ENCODE peak calls at places on chromosomes 12 and 14, in seven cellular contexts. One of them, this sample, is unnamed.

GRCh38 chr14:89720741-89721315 is 233.7 kb downstream of the EFCAB11 start:
- DNase-seq in gastrocnemius medialis: no peak
- DNase-seq in endothelial cell of umbilical vein: no peak
- DNase-seq in adrenal gland: peak
- DNase-seq in HCT116: no peak
- DNase-seq in IMR-90: no peak
- DNase-seq in A549: no peak
- DNase-seq in this sample: peak

GRCh38 chr12:96397756-96398421 is 2.4 kb downstream of the CDK17 start:
- DNase-seq in gastrocnemius medialis: no peak
- DNase-seq in endothelial cell of umbilical vein: peak
- DNase-seq in adrenal gland: no peak
- DNase-seq in HCT116: no peak
- DNase-seq in IMR-90: peak
- DNase-seq in A549: no peak
- DNase-seq in this sample: no peak

GRCh38 chr14:97107070-97107469 is 309.9 kb downstream of the VRK1 start:
- DNase-seq in gastrocnemius medialis: no peak
- DNase-seq in endothelial cell of umbilical vein: no peak
- DNase-seq in adrenal gland: no peak
- DNase-seq in HCT116: peak
- DNase-seq in IMR-90: no peak
- DNase-seq in A549: peak
- DNase-seq in this sample: no peak

GRCh38 chr14:101458536-101459391 is 102.5 kb upstream of the DIO3 start:
- DNase-seq in gastrocnemius medialis: no peak
- DNase-seq in endothelial cell of umbilical vein: no peak
- DNase-seq in adrenal gland: no peak
- DNase-seq in HCT116: no peak
- DNase-seq in IMR-90: no peak
- DNase-seq in A549: no peak
- DNase-seq in this sample: no peak

GRCh38 chr12:79547044-79547734 is 143.6 kb downstream of the PAWR start:
- DNase-seq in gastrocnemius medialis: no peak
- DNase-seq in endothelial cell of umbilical vein: peak
- DNase-seq in adrenal gland: no peak
- DNase-seq in HCT116: peak
- DNase-seq in IMR-90: peak
- DNase-seq in A549: peak
- DNase-seq in this sample: peak

GRCh38 chr14:35456261-35456660 is 51.7 kb upstream of the NFKBIA start:
- DNase-seq in gastrocnemius medialis: no peak
- DNase-seq in endothelial cell of umbilical vein: no peak
- DNase-seq in adrenal gland: no peak
- DNase-seq in HCT116: no peak
- DNase-seq in IMR-90: no peak
- DNase-seq in A549: no peak
- DNase-seq in this sample: no peak

GRCh38 chr12:33892425-33892824 is 129.9 kb upstream of the ALG10 start:
- DNase-seq in gastrocnemius medialis: no peak
- DNase-seq in endothelial cell of umbilical vein: no peak
- DNase-seq in adrenal gland: no peak
- DNase-seq in HCT116: no peak
- DNase-seq in IMR-90: no peak
- DNase-seq in A549: no peak
- DNase-seq in this sample: no peak

GRCh38 chr14:71089974-71090373 is 182.7 kb downstream of the PCNX1 start:
- DNase-seq in gastrocnemius medialis: no peak
- DNase-seq in endothelial cell of umbilical vein: no peak
- DNase-seq in adrenal gland: no peak
- DNase-seq in HCT116: no peak
- DNase-seq in IMR-90: peak
- DNase-seq in A549: no peak
- DNase-seq in this sample: no peak

GRCh38 chr14:90288646-90289355 is 32.4 kb downstream of the PSMC1 start:
- DNase-seq in gastrocnemius medialis: no peak
- DNase-seq in endothelial cell of umbilical vein: peak
- DNase-seq in adrenal gland: no peak
- DNase-seq in HCT116: no peak
- DNase-seq in IMR-90: peak
- DNase-seq in A549: no peak
- DNase-seq in this sample: peak

GRCh38 chr12:39587247-39587646 is 32.4 kb downstream of the ABCD2 start:
- DNase-seq in gastrocnemius medialis: no peak
- DNase-seq in endothelial cell of umbilical vein: no peak
- DNase-seq in adrenal gland: no peak
- DNase-seq in HCT116: peak
- DNase-seq in IMR-90: no peak
- DNase-seq in A549: no peak
- DNase-seq in this sample: no peak
- TF ChIP-seq CTCF in gastrocnemius medialis: no peak
- TF ChIP-seq CTCF in endothelial cell of umbilical vein: no peak
- TF ChIP-seq CTCF in adrenal gland: peak
- TF ChIP-seq CTCF in HCT116: peak
- TF ChIP-seq CTCF in IMR-90: no peak
- TF ChIP-seq CTCF in A549: peak
- TF ChIP-seq CTCF in this sample: no peak

GRCh38 chr12:68445836-68446235 is 113.7 kb upstream of the MDM1 start:
- DNase-seq in gastrocnemius medialis: no peak
- DNase-seq in endothelial cell of umbilical vein: no peak
- DNase-seq in adrenal gland: no peak
- DNase-seq in HCT116: no peak
- DNase-seq in IMR-90: peak
- DNase-seq in A549: no peak
- DNase-seq in this sample: no peak
- TF ChIP-seq POLR2A in gastrocnemius medialis: no peak
- TF ChIP-seq POLR2A in endothelial cell of umbilical vein: no peak
- TF ChIP-seq POLR2A in adrenal gland: no peak
- TF ChIP-seq POLR2A in HCT116: no peak
- TF ChIP-seq POLR2A in IMR-90: no peak
- TF ChIP-seq POLR2A in A549: no peak
- TF ChIP-seq POLR2A in this sample: no peak

GRCh38 chr14:68893566-68893965 is 85.5 kb downstream of the ACTN1 start:
- DNase-seq in gastrocnemius medialis: no peak
- DNase-seq in endothelial cell of umbilical vein: no peak
- DNase-seq in adrenal gland: no peak
- DNase-seq in HCT116: no peak
- DNase-seq in IMR-90: no peak
- DNase-seq in A549: no peak
- DNase-seq in this sample: no peak

GRCh38 chr14:68892961-68893360 is 86.1 kb downstream of the ACTN1 start:
- DNase-seq in gastrocnemius medialis: no peak
- DNase-seq in endothelial cell of umbilical vein: no peak
- DNase-seq in adrenal gland: no peak
- DNase-seq in HCT116: no peak
- DNase-seq in IMR-90: no peak
- DNase-seq in A549: no peak
- DNase-seq in this sample: no peak

GRCh38 chr14:68895304-68895703 is 83.8 kb downstream of the ACTN1 start:
- DNase-seq in gastrocnemius medialis: no peak
- DNase-seq in endothelial cell of umbilical vein: no peak
- DNase-seq in adrenal gland: no peak
- DNase-seq in HCT116: no peak
- DNase-seq in IMR-90: no peak
- DNase-seq in A549: no peak
- DNase-seq in this sample: no peak

GRCh38 chr14:68894802-68895201 is 84.3 kb downstream of the ACTN1 start:
- DNase-seq in gastrocnemius medialis: no peak
- DNase-seq in endothelial cell of umbilical vein: peak
- DNase-seq in adrenal gland: no peak
- DNase-seq in HCT116: no peak
- DNase-seq in IMR-90: peak
- DNase-seq in A549: no peak
- DNase-seq in this sample: no peak

GRCh38 chr14:68894123-68894522 is 85.0 kb downstream of the ACTN1 start:
- DNase-seq in gastrocnemius medialis: no peak
- DNase-seq in endothelial cell of umbilical vein: peak
- DNase-seq in adrenal gland: no peak
- DNase-seq in HCT116: no peak
- DNase-seq in IMR-90: peak
- DNase-seq in A549: no peak
- DNase-seq in this sample: no peak
- H3K27ac ChIP-seq in gastrocnemius medialis: no peak
- H3K27ac ChIP-seq in endothelial cell of umbilical vein: peak
- H3K27ac ChIP-seq in adrenal gland: no peak
- H3K27ac ChIP-seq in HCT116: no peak
- H3K27ac ChIP-seq in IMR-90: no peak
- H3K27ac ChIP-seq in A549: no peak
- H3K27ac ChIP-seq in this sample: no peak

GRCh38 chr14:67704484-67705089 is 2.9 kb downstream of the RDH12 start:
- DNase-seq in gastrocnemius medialis: no peak
- DNase-seq in endothelial cell of umbilical vein: peak
- DNase-seq in adrenal gland: no peak
- DNase-seq in HCT116: peak
- DNase-seq in IMR-90: peak
- DNase-seq in A549: peak
- DNase-seq in this sample: peak
- TF ChIP-seq CTCF in gastrocnemius medialis: peak
- TF ChIP-seq CTCF in endothelial cell of umbilical vein: peak
- TF ChIP-seq CTCF in adrenal gland: peak
- TF ChIP-seq CTCF in HCT116: peak
- TF ChIP-seq CTCF in IMR-90: peak
- TF ChIP-seq CTCF in A549: peak
- TF ChIP-seq CTCF in this sample: peak

DNA sequence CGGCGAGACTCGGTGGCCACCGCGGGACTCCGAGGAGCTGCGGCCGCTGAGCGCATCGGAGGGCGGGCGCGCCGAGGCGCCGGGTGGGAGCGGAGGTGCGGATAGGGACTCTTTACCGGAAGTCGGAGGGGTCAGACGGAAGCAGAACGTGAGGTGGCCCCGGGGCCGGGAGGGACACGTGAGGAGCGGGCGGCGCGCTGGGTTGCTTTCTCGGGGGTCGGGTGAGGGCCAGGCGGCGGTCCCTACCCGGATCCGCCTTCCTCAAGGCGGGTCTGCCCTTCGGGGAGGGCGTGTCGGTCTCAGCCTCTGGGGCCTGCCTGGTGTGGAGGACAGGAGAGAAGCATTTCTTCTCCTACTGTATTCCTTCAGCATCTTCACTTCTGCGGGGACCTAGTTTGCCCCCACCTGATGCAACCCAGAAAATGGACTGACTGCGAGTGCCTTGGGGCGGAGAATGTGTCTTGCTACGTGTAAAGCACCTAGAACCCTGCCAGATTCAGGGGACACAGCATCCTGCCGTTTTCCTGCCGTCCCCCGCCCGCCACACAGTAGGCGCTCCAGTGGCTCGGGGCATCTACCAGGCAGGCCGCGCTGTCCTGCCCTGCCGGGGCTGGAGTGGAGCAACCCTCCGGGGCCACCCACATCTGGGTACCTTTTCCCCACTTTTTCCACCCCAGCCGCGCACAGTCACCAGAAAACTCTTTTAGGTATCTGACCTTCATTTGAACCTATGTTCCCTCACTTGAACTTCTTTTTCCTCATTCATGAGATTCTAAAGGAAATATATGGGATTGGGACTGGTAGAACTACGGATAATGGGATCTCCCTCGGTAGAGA is 562 bp upstream of the ATXN2 start:
- DNase-seq in gastrocnemius medialis: peak
- DNase-seq in endothelial cell of umbilical vein: peak
- DNase-seq in adrenal gland: peak
- DNase-seq in HCT116: peak
- DNase-seq in IMR-90: peak
- DNase-seq in A549: peak
- DNase-seq in this sample: peak
- TF ChIP-seq POLR2A in gastrocnemius medialis: peak
- TF ChIP-seq POLR2A in endothelial cell of umbilical vein: peak
- TF ChIP-seq POLR2A in adrenal gland: peak
- TF ChIP-seq POLR2A in HCT116: peak
- TF ChIP-seq POLR2A in IMR-90: peak
- TF ChIP-seq POLR2A in A549: peak
- TF ChIP-seq POLR2A in this sample: peak

GRCh38 chr14:61933021-61933420 is 170.8 kb downstream of the SNAPC1 start:
- DNase-seq in gastrocnemius medialis: no peak
- DNase-seq in endothelial cell of umbilical vein: no peak
- DNase-seq in adrenal gland: no peak
- DNase-seq in HCT116: no peak
- DNase-seq in IMR-90: no peak
- DNase-seq in A549: no peak
- DNase-seq in this sample: no peak
- H3K27ac ChIP-seq in gastrocnemius medialis: no peak
- H3K27ac ChIP-seq in endothelial cell of umbilical vein: no peak
- H3K27ac ChIP-seq in adrenal gland: no peak
- H3K27ac ChIP-seq in HCT116: no peak
- H3K27ac ChIP-seq in IMR-90: no peak
- H3K27ac ChIP-seq in A549: no peak
- H3K27ac ChIP-seq in this sample: no peak